ENCODE peak calls at places on chromosomes 4 and X, in nine cellular contexts. E, P, J, Q, W, H, Z, D and X are unnamed samples.

GRCh38 chr4:146381263-146381872 is 140.4 kb downstream of the SLC10A7 start:
- DNase-seq in E (no peak), P (no peak), J (no peak), Q (no peak), W (no peak), H (no peak), Z (no peak), D (no peak), X (no peak)

GRCh38 chr4:183256756-183257385 is 63.2 kb downstream of the CLDN22 start:
- DNase-seq in E (peak), P (peak), J (peak), Q (no peak), W (no peak), H (no peak), Z (peak), D (peak), X (peak)

GRCh38 chr4:25769251-25769650 is 93.5 kb downstream of the SEL1L3 start:
- DNase-seq in E (no peak), P (no peak), J (peak), Q (no peak), W (no peak), H (no peak), Z (no peak), D (no peak), X (peak)

GRCh38 chrX:130108647-130109428 is 1.5 kb downstream of the ELF4 start:
- DNase-seq in E (no peak), P (peak), J (no peak), Q (no peak), W (peak), H (no peak), Z (peak), D (peak), X (peak)

GRCh38 chr4:2798399-2799301 is 5.8 kb downstream of the SH3BP2 start:
- DNase-seq in E (peak), P (peak), J (no peak), Q (no peak), W (peak), H (peak), Z (no peak), D (no peak), X (no peak)

GRCh38 chrX:53163436-53163835 is 61.6 kb downstream of the KDM5C start:
- DNase-seq in E (no peak), P (no peak), J (no peak), Q (no peak), W (no peak), H (no peak), Z (no peak), D (peak), X (no peak)

GRCh38 chrX:67614414-67614813 is 70.6 kb downstream of the AR start:
- DNase-seq in E (no peak), P (no peak), J (no peak), Q (no peak), W (no peak), H (no peak), Z (no peak), D (no peak), X (peak)

GRCh38 chrX:34404386-34405070 is 252.6 kb downstream of the TMEM47 start:
- DNase-seq in E (peak), P (peak), J (no peak), Q (no peak), W (no peak), H (no peak), Z (no peak), D (no peak), X (peak)

GRCh38 chr4:110231869-110232268 is 33.5 kb upstream of the ELOVL6 start:
- DNase-seq in E (no peak), P (no peak), J (no peak), Q (no peak), W (no peak), H (no peak), Z (peak), D (no peak), X (no peak)

GRCh38 chr4:139528377-139529005 is 27.5 kb downstream of the SETD7 start:
- DNase-seq in E (peak), P (peak), J (no peak), Q (no peak), W (peak), H (no peak), Z (no peak), D (no peak), X (peak)

GRCh38 chr4:128573781-128574508 is 235.6 kb upstream of the JADE1 start:
- DNase-seq in E (no peak), P (no peak), J (peak), Q (peak), W (no peak), H (no peak), Z (peak), D (no peak), X (peak)

GRCh38 chr4:8238515-8239053 is 31.0 kb upstream of the HTRA3 start:
- DNase-seq in E (no peak), P (no peak), J (peak), Q (no peak), W (no peak), H (no peak), Z (peak), D (peak), X (no peak)

GRCh38 chrX:15745179-15745578 is 7.1 kb downstream of the CA5B start:
- DNase-seq in E (no peak), P (no peak), J (no peak), Q (no peak), W (no peak), H (no peak), Z (peak), D (no peak), X (peak)

GRCh38 chrX:24424948-24425347 is 40.1 kb upstream of the PDK3 start:
- DNase-seq in E (peak), P (peak), J (no peak), Q (no peak), W (no peak), H (no peak), Z (no peak), D (no peak), X (peak)

GRCh38 chr4:108849611-108850406 is 87.0 kb upstream of the ETNPPL start:
- DNase-seq in E (no peak), P (no peak), J (no peak), Q (no peak), W (no peak), H (no peak), Z (no peak), D (no peak), X (peak)

DNA sequence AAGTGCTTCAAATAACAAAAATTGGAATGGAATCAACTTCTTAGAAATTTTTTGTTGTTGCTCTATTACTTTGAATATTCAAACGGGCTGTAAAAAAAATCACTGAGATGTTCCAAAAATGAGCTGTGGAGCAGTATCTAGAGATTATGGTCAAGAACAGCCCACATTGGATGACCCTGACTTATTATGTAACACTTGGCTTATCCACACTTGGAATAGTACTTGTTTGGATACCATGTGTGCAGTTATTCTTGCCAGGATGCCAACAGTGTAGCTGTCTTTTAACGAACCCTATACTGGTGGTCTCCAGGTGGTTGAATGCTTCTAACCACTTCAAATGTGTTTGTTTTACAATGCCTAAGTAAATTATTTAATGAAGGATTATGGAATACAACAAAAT is 64.9 kb upstream of the CAMK2D start:
- DNase-seq in E (no peak), P (no peak), J (no peak), Q (no peak), W (no peak), H (no peak), Z (no peak), D (no peak), X (peak)
- H3K4me3 ChIP-seq in E (no peak), P (no peak), J (no peak), Q (no peak), W (no peak), H (no peak), Z (no peak), D (no peak), X (no peak)

GRCh38 chrX:4588893-4589292 is 875.4 kb upstream of the PRKX start:
- DNase-seq in E (no peak), P (no peak), J (no peak), Q (no peak), W (no peak), H (no peak), Z (no peak), D (no peak), X (no peak)

DNA sequence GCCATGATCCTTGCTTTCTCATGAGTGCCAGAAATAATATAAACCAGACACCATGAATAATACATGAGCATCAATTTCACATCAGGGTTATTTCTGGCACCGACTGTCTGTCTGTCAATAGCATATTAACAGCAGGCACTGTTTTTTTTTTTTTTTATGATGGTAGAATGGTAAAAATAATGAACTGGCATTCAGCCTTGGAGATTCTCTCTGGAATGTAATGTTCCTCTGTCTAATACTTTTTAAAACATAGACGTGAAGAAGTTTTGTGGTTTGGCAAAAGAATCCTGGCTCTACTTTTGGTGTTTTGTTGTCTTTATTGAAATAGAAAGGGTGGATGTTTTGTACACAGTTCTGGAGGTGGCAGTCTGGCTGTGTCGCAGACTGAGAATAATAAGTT is 874.6 kb upstream of the PRKX start:
- DNase-seq in E (no peak), P (no peak), J (no peak), Q (no peak), W (no peak), H (no peak), Z (no peak), D (no peak), X (no peak)
- TF ChIP-seq CTCF in E (no peak), P (no peak), J (no peak), Q (no peak), W (no peak), H (no peak), Z (no peak), D (no peak), X (no peak)

DNA sequence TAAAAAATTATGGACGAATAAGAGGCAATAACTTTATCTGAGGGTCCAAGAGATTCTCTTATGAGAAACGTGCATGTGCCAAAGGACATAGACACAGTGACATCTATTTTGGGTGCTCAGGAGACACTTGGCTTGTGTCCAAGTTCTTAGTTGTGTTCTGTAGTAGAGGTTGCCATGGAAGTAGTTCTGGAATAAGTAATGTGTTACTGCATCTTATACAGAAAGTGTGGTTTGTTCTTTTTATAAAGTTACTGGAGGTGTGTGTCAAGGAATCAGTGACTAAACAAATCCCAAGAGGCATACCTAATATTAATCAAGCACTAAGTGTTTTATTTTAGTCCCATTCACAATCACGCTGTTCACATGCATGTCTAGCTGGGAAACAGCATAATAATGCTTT is 305.7 kb downstream of the ARHGAP24 start:
- DNase-seq in E (no peak), P (no peak), J (no peak), Q (no peak), W (no peak), H (no peak), Z (no peak), D (no peak), X (peak)
- H3K4me3 ChIP-seq in E (no peak), P (no peak), J (no peak), Q (no peak), W (no peak), H (peak), Z (no peak), D (peak), X (no peak)

DNA sequence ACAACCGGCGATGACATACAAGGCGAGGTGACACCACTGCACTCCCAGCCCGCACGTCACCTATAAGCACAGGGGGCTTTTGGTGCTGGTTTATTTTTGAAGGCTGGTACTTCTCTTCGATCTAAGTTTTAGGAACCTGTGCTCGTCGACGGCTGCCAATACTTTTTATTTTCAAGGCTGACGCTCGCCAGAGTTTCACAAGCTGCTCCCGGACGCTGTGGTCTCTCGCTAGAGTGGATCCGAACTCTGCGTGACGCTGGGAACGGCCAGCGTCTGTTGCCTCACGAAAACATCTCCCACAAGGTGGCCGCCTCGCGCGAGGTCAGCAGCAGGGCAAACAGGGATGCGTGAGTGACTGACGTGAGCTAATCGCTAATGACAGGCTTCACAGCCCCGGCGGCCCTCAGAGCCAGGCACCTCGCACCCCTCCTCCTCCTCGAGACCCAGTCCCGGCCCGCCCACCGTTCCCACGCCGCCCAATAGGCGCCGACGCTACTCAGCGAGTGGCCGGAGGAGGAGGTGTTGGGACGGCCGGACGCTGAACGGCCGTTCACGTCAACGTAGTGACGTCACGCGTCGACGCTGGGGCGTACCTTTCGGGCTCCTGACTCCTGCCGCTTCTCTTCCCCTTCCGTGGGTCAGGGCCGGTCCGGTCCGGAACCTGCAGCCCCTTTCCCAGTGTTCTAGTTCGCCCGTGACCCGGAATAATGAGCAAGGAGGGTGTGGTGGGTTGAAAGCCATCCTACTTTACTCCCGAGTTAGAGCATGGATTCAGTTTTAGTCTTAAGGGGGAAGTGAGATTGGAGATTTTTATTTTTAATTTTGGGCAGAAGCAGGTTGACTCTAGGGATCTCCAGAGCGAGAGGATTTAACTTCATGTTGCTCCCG is at the start of gene CLCN3:
- DNase-seq in E (peak), P (peak), J (peak), Q (no peak), W (peak), H (peak), Z (peak), D (peak), X (peak)
- TF ChIP-seq CTCF in E (no peak), P (peak), J (no peak), Q (no peak), W (no peak), H (no peak), Z (peak), D (no peak), X (no peak)

DNA sequence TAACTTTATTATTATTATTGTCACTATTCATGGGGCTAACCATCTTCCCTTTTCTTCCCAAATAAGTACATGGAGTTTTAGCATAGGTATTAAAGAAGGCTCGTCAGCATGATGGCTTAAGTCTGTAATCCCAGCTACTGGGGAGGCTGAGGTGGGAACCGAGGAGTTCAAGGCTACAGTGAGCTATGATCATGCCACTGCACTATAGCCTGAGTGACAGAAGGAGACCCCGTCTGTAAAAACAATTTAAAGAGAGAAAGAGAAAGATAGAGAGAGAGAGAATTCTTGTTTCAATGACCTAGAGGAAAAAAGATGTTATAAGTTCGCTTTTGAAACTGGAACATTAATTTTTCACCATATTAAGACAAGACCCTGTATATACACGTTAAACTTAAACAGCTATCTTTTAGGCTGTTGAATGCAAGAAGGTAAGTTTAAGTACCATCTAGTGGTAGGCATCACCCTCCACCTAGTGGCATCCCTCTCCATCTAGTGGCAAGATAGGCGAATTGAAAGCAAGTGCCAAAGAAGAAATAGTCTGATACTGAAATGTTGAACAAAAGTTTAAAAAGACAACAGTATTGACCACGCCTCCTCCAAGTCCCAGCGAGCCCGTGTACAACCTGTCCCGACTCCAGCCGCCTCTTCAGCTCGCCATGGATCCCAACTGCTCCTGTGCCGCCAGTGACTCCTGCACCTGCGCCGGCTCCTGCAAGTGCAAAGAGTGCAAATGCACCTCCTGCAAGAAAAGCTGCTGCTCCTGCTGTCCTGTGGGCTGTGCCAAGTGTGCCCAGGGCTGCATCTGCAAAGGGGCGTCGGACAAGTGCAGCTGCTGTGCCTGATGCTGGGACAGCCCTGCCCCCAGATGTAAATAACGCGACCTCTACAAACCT is 26.0 kb upstream of the YTHDC1 start:
- DNase-seq in E (peak), P (peak), J (peak), Q (no peak), W (no peak), H (no peak), Z (peak), D (peak), X (peak)
- H3K4me3 ChIP-seq in E (no peak), P (peak), J (peak), Q (peak), W (no peak), H (peak), Z (peak), D (peak), X (no peak)

GRCh38 chrX:12890467-12890866 is 16.0 kb upstream of the TLR8 start:
- DNase-seq in E (no peak), P (no peak), J (no peak), Q (no peak), W (no peak), H (no peak), Z (no peak), D (no peak), X (no peak)
- TF ChIP-seq CTCF in E (no peak), P (no peak), J (no peak), Q (no peak), W (no peak), H (no peak), Z (no peak), D (no peak), X (no peak)

DNA sequence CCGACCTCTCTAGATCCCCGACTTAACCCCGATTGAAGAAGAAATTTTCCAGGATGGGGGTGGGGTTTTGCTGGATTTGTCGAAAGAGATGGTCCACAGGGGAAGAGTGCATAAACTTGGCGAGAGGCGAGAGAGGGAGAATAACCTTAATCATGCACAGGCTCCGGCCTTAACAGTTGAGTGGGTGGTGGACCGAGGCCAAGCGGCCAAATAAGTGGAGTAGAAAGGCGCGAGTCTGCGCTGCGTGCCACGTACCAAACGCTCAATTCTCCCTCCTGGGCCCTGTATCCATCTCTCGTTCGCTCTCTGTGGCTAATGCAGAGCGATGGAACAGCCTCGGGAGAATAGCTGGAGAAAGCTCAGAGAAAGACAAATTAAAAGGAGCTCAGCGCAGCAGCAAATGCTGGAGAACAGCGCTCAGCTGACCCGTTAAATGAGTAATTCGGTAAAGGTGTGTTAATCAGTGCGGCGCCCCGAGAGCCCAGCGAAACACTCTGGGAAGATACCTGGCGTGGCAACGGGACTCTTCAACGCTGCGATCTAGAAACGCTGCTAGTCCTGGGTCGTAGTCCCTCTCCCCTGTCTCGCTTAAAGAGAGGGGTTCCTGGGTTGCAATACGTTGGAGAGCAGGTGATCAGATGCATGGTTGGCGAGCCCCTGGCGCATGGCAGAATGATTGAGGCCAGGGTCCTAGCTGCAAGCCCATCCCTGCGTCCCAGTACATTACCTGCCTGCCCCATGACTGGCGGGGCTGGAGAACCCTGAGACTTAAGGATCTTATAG is 887 bp upstream of the IL1RAPL2 start:
- DNase-seq in E (no peak), P (no peak), J (no peak), Q (no peak), W (no peak), H (no peak), Z (no peak), D (no peak), X (no peak)
- H3K4me3 ChIP-seq in E (no peak), P (no peak), J (no peak), Q (peak), W (no peak), H (no peak), Z (no peak), D (no peak), X (no peak)

GRCh38 chrX:115894087-115894486 is 276.5 kb upstream of the AGTR2 start:
- DNase-seq in E (no peak), P (no peak), J (no peak), Q (no peak), W (peak), H (no peak), Z (peak), D (no peak), X (peak)
- TF ChIP-seq CTCF in E (peak), P (peak), J (no peak), Q (peak), W (peak), H (no peak), Z (peak), D (peak), X (no peak)